ENCODE peak calls at places on chromosomes 3 and 15, in seven cellular contexts. N is coronary artery; G is HCT116; L is substantia nigra; Y is fibroblast of the conjunctiva; Z is COR-L47; T is CD4-positive, alpha-beta T cell. M is an unnamed sample.

GRCh38 chr3:157958471-157958870 is 147.7 kb downstream of the SHOX2 start:
- DNase-seq in N (no peak), G (no peak), L (no peak), Y (no peak), Z (no peak), T (no peak), M (no peak)

GRCh38 chr15:99015677-99016568 is 8.3 kb upstream of the PGPEP1L start:
- DNase-seq in N (no peak), G (no peak), L (no peak), Y (no peak), Z (no peak), T (no peak), M (no peak)

GRCh38 chr15:48647963-48648362 is 2.5 kb upstream of the FBN1 start:
- DNase-seq in N (no peak), G (no peak), L (peak), Y (no peak), Z (peak), T (no peak), M (no peak)

GRCh38 chr3:39385456-39386098 is 2.4 kb downstream of the SLC25A38 start:
- DNase-seq in N (no peak), G (no peak), L (no peak), Y (no peak), Z (no peak), T (no peak), M (peak)

GRCh38 chr15:48925714-48926223 is 38.0 kb downstream of the SHC4 start:
- DNase-seq in N (no peak), G (peak), L (no peak), Y (peak), Z (no peak), T (no peak), M (no peak)

GRCh38 chr15:31223478-31224350 is 102.9 kb upstream of the KLF13 start:
- DNase-seq in N (no peak), G (no peak), L (no peak), Y (no peak), Z (no peak), T (no peak), M (no peak)

GRCh38 chr3:23992051-23992628 is 47.1 kb downstream of the NR1D2 start:
- DNase-seq in N (no peak), G (no peak), L (no peak), Y (peak), Z (peak), T (no peak), M (no peak)

GRCh38 chr3:69890094-69890493 is 109.4 kb upstream of the SAMMSON start:
- DNase-seq in N (no peak), G (no peak), L (no peak), Y (no peak), Z (no peak), T (no peak), M (no peak)

GRCh38 chr3:74591946-74592345 is 22.5 kb downstream of the CNTN3 start:
- DNase-seq in N (no peak), G (no peak), L (no peak), Y (no peak), Z (no peak), T (no peak), M (no peak)

GRCh38 chr3:119318871-119319270 is 24.7 kb downstream of the ARHGAP31 start:
- DNase-seq in N (no peak), G (no peak), L (no peak), Y (no peak), Z (no peak), T (no peak), M (no peak)

GRCh38 chr3:9553021-9553948 is at the start of gene LHFPL4:
- DNase-seq in N (no peak), G (no peak), L (no peak), Y (no peak), Z (no peak), T (no peak), M (no peak)

GRCh38 chr3:115187149-115187757 is 40.2 kb upstream of the ZBTB20 start:
- DNase-seq in N (no peak), G (no peak), L (no peak), Y (no peak), Z (no peak), T (no peak), M (no peak)

GRCh38 chr3:123799544-123800351 is 84.4 kb downstream of the MYLK start:
- DNase-seq in N (no peak), G (no peak), L (no peak), Y (no peak), Z (no peak), T (no peak), M (no peak)

GRCh38 chr3:45119824-45120614 is 26.2 kb downstream of the CDCP1 start:
- DNase-seq in N (no peak), G (no peak), L (no peak), Y (no peak), Z (no peak), T (no peak), M (no peak)

GRCh38 chr3:161239700-161240099 is 18.6 kb downstream of the NMD3 start:
- DNase-seq in N (no peak), G (no peak), L (no peak), Y (no peak), Z (no peak), T (no peak), M (no peak)

GRCh38 chr3:148532326-148532725 is 165.4 kb upstream of the AGTR1 start:
- DNase-seq in N (no peak), G (no peak), L (no peak), Y (no peak), Z (no peak), T (no peak), M (no peak)

M was measured in lung.